ENCODE peak calls at places on chromosome 15, in ten cellular contexts. O is cerebellar nuclear complex, C is AML-193, N is cardiac fibroblast, Q is IMR-90, G is sciatic nerve, F is NCI-H2107, I is Caki2, K is AG09319, T is amniotic stem cell. E is an unnamed sample.

GRCh38 chr15:62934236-62934971 is 108.1 kb upstream of the TPM1 start:
- DNase-seq in N (no peak), I (no peak), K (no peak), Q (no peak), F (no peak), T (no peak), O (peak), C (no peak), G (no peak), E (no peak)

GRCh38 chr15:53498996-53499395 is 260.5 kb downstream of the WDR72 start:
- DNase-seq in Q (no peak), T (no peak), O (no peak), G (no peak), F (no peak), I (no peak), N (no peak), C (no peak), K (no peak), E (no peak)

GRCh38 chr15:68427366-68427765 is 4.6 kb downstream of the ITGA11 start:
- DNase-seq in G (no peak), N (no peak), F (no peak), C (no peak), T (no peak), I (no peak), O (no peak), K (no peak), Q (peak), E (no peak)

GRCh38 chr15:60397772-60398445 is at the start of gene ANXA2:
- DNase-seq in O (no peak), N (peak), I (peak), G (peak), K (peak), T (peak), Q (peak), C (no peak), F (no peak), E (peak)

GRCh38 chr15:99100245-99101173 is 4.4 kb upstream of the SYNM start:
- DNase-seq in G (peak), Q (peak), I (peak), N (peak), F (peak), T (peak), O (no peak), C (peak), K (no peak), E (peak)

GRCh38 chr15:38455096-38455495 is 1.2 kb downstream of the FAM98B start:
- DNase-seq in O (no peak), Q (peak), I (no peak), C (peak), N (peak), F (no peak), K (no peak), T (no peak), G (no peak), E (peak)

GRCh38 chr15:41847981-41848380 is 9.3 kb downstream of the PLA2G4B start:
- DNase-seq in I (no peak), C (no peak), T (no peak), O (no peak), N (no peak), F (no peak), Q (no peak), G (no peak), K (no peak), E (no peak)

GRCh38 chr15:83784975-83785374 is 131.1 kb downstream of the ADAMTSL3 start:
- DNase-seq in Q (peak), F (no peak), T (no peak), N (peak), G (no peak), C (no peak), I (peak), K (no peak), O (no peak), E (no peak)

GRCh38 chr15:58309993-58310928 is 121.5 kb upstream of the LIPC start:
- DNase-seq in Q (no peak), I (no peak), O (no peak), T (no peak), N (no peak), G (no peak), K (no peak), C (no peak), F (no peak), E (no peak)

GRCh38 chr15:74631935-74632560 is 16.4 kb downstream of the CLK3 start:
- DNase-seq in C (peak), O (no peak), N (peak), F (no peak), I (peak), Q (peak), K (no peak), G (peak), T (no peak), E (peak)

GRCh38 chr15:90665288-90666134 is 51.6 kb upstream of the BLM start:
- DNase-seq in Q (peak), C (peak), T (no peak), K (peak), F (no peak), O (no peak), N (peak), G (peak), I (peak), E (peak)

GRCh38 chr15:53193149-53193548 is 403.0 kb upstream of the ONECUT1 start:
- DNase-seq in G (no peak), T (no peak), C (peak), K (no peak), Q (no peak), N (peak), O (no peak), F (no peak), I (peak), E (peak)

GRCh38 chr15:69997701-69998273 is 99.9 kb downstream of the TLE3 start:
- DNase-seq in N (peak), O (no peak), I (peak), Q (peak), G (no peak), T (no peak), F (peak), C (no peak), K (no peak), E (no peak)

GRCh38 chr15:52295421-52295991 is at the start of gene MYO5C:
- DNase-seq in F (peak), T (no peak), C (no peak), I (peak), Q (no peak), O (peak), G (peak), N (peak), K (no peak), E (peak)

GRCh38 chr15:48285329-48286214 is 45.7 kb upstream of the DUT start:
- DNase-seq in F (peak), T (peak), O (no peak), N (peak), I (peak), Q (peak), G (no peak), C (peak), K (peak), E (peak)

GRCh38 chr15:90885432-90886290 is 1.4 kb downstream of the FES start:
- DNase-seq in I (peak), C (peak), G (peak), K (no peak), T (peak), N (peak), F (peak), O (no peak), Q (peak), E (peak)

GRCh38 chr15:42108189-42108588 is 13.8 kb upstream of the PLA2G4D start:
- DNase-seq in O (no peak), I (peak), Q (no peak), G (no peak), N (no peak), K (no peak), T (no peak), F (no peak), C (no peak), E (no peak)